ENCODE peak calls at places on chromosome 5, in nine cellular contexts. One of them, this sample, is unnamed.

GRCh38 chr5:9658726-9659125 is 28.6 kb upstream of the TAS2R1 start:
- DNase-seq in GM20000: no peak
- DNase-seq in CD8-positive, alpha-beta T cell: no peak
- DNase-seq in type B pancreatic cell: no peak
- DNase-seq in Panc1: no peak
- DNase-seq in H1: no peak
- DNase-seq in heart left ventricle: no peak
- DNase-seq in mammary epithelial cell: no peak
- DNase-seq in HFFc6: peak; percentile 75
- DNase-seq in this sample: no peak

GRCh38 chr5:57262533-57262932 is 88.7 kb downstream of the GPBP1 start:
- DNase-seq in GM20000: no peak
- DNase-seq in CD8-positive, alpha-beta T cell: no peak
- DNase-seq in type B pancreatic cell: no peak
- DNase-seq in Panc1: no peak
- DNase-seq in H1: no peak
- DNase-seq in heart left ventricle: no peak
- DNase-seq in mammary epithelial cell: no peak
- DNase-seq in HFFc6: no peak
- DNase-seq in this sample: no peak

GRCh38 chr5:157271740-157272271 is 5.9 kb downstream of the CYFIP2 start:
- DNase-seq in GM20000: peak; percentile 84
- DNase-seq in CD8-positive, alpha-beta T cell: peak; percentile 75
- DNase-seq in type B pancreatic cell: no peak
- DNase-seq in Panc1: no peak
- DNase-seq in H1: no peak
- DNase-seq in heart left ventricle: no peak
- DNase-seq in mammary epithelial cell: no peak
- DNase-seq in HFFc6: no peak
- DNase-seq in this sample: peak; percentile 74

GRCh38 chr5:116137544-116138378 is 52.9 kb downstream of the COMMD10 start:
- DNase-seq in GM20000: peak; percentile 25
- DNase-seq in CD8-positive, alpha-beta T cell: no peak
- DNase-seq in type B pancreatic cell: no peak
- DNase-seq in Panc1: peak; percentile 15
- DNase-seq in H1: no peak
- DNase-seq in heart left ventricle: no peak
- DNase-seq in mammary epithelial cell: peak; percentile 27
- DNase-seq in HFFc6: peak; percentile 57
- DNase-seq in this sample: peak; percentile 22

GRCh38 chr5:108233617-108234016 is 148.3 kb downstream of the FBXL17 start:
- DNase-seq in GM20000: no peak
- DNase-seq in CD8-positive, alpha-beta T cell: no peak
- DNase-seq in type B pancreatic cell: no peak
- DNase-seq in Panc1: no peak
- DNase-seq in H1: no peak
- DNase-seq in heart left ventricle: no peak
- DNase-seq in mammary epithelial cell: no peak
- DNase-seq in HFFc6: no peak
- DNase-seq in this sample: no peak

GRCh38 chr5:135076801-135077200 is 42.8 kb upstream of the PITX1 start:
- DNase-seq in GM20000: no peak
- DNase-seq in CD8-positive, alpha-beta T cell: no peak
- DNase-seq in type B pancreatic cell: no peak
- DNase-seq in Panc1: no peak
- DNase-seq in H1: no peak
- DNase-seq in heart left ventricle: no peak
- DNase-seq in mammary epithelial cell: no peak
- DNase-seq in HFFc6: no peak
- DNase-seq in this sample: no peak

GRCh38 chr5:2018390-2018724 is 135.6 kb upstream of the IRX4 start:
- DNase-seq in GM20000: no peak
- DNase-seq in CD8-positive, alpha-beta T cell: no peak
- DNase-seq in type B pancreatic cell: no peak
- DNase-seq in Panc1: no peak
- DNase-seq in H1: no peak
- DNase-seq in heart left ventricle: no peak
- DNase-seq in mammary epithelial cell: peak; percentile 29
- DNase-seq in HFFc6: no peak
- DNase-seq in this sample: no peak

GRCh38 chr5:147619281-147619680 is 109.4 kb upstream of the DPYSL3 start:
- DNase-seq in GM20000: no peak
- DNase-seq in CD8-positive, alpha-beta T cell: no peak
- DNase-seq in type B pancreatic cell: no peak
- DNase-seq in Panc1: no peak
- DNase-seq in H1: no peak
- DNase-seq in heart left ventricle: no peak
- DNase-seq in mammary epithelial cell: no peak
- DNase-seq in HFFc6: no peak
- DNase-seq in this sample: no peak

GRCh38 chr5:14054965-14055963 is 87.9 kb upstream of the TRIO start:
- DNase-seq in GM20000: no peak
- DNase-seq in CD8-positive, alpha-beta T cell: no peak
- DNase-seq in type B pancreatic cell: no peak
- DNase-seq in Panc1: no peak
- DNase-seq in H1: no peak
- DNase-seq in heart left ventricle: no peak
- DNase-seq in mammary epithelial cell: peak; percentile 50
- DNase-seq in HFFc6: peak; percentile 50
- DNase-seq in this sample: no peak

GRCh38 chr5:109485030-109485429 is 75.3 kb upstream of the PJA2 start:
- DNase-seq in GM20000: no peak
- DNase-seq in CD8-positive, alpha-beta T cell: no peak
- DNase-seq in type B pancreatic cell: no peak
- DNase-seq in Panc1: no peak
- DNase-seq in H1: no peak
- DNase-seq in heart left ventricle: peak; percentile 70
- DNase-seq in mammary epithelial cell: no peak
- DNase-seq in HFFc6: no peak
- DNase-seq in this sample: no peak

GRCh38 chr5:55763736-55764420 is 26.0 kb downstream of the DDX4 start:
- DNase-seq in GM20000: no peak
- DNase-seq in CD8-positive, alpha-beta T cell: no peak
- DNase-seq in type B pancreatic cell: no peak
- DNase-seq in Panc1: no peak
- DNase-seq in H1: no peak
- DNase-seq in heart left ventricle: no peak
- DNase-seq in mammary epithelial cell: no peak
- DNase-seq in HFFc6: no peak
- DNase-seq in this sample: no peak

GRCh38 chr5:17772232-17772631 is 138.0 kb downstream of the TAF11L14 start:
- DNase-seq in GM20000: no peak
- DNase-seq in CD8-positive, alpha-beta T cell: no peak
- DNase-seq in type B pancreatic cell: no peak
- DNase-seq in Panc1: no peak
- DNase-seq in H1: no peak
- DNase-seq in heart left ventricle: no peak
- DNase-seq in mammary epithelial cell: no peak
- DNase-seq in HFFc6: no peak
- DNase-seq in this sample: no peak

GRCh38 chr5:32231929-32232328 is 57.8 kb upstream of the GOLPH3 start:
- DNase-seq in GM20000: no peak
- DNase-seq in CD8-positive, alpha-beta T cell: no peak
- DNase-seq in type B pancreatic cell: no peak
- DNase-seq in Panc1: no peak
- DNase-seq in H1: no peak
- DNase-seq in heart left ventricle: no peak
- DNase-seq in mammary epithelial cell: no peak
- DNase-seq in HFFc6: no peak
- DNase-seq in this sample: no peak

GRCh38 chr5:104084896-104085295 is 522.3 kb upstream of the NUDT12 start:
- DNase-seq in GM20000: no peak
- DNase-seq in CD8-positive, alpha-beta T cell: no peak
- DNase-seq in type B pancreatic cell: no peak
- DNase-seq in Panc1: no peak
- DNase-seq in H1: no peak
- DNase-seq in heart left ventricle: no peak
- DNase-seq in mammary epithelial cell: no peak
- DNase-seq in HFFc6: no peak
- DNase-seq in this sample: no peak

GRCh38 chr5:146851133-146851532 is 27.4 kb downstream of the PPP2R2B start:
- DNase-seq in GM20000: no peak
- DNase-seq in CD8-positive, alpha-beta T cell: no peak
- DNase-seq in type B pancreatic cell: no peak
- DNase-seq in Panc1: no peak
- DNase-seq in H1: no peak
- DNase-seq in heart left ventricle: no peak
- DNase-seq in mammary epithelial cell: no peak
- DNase-seq in HFFc6: no peak
- DNase-seq in this sample: no peak

DNA sequence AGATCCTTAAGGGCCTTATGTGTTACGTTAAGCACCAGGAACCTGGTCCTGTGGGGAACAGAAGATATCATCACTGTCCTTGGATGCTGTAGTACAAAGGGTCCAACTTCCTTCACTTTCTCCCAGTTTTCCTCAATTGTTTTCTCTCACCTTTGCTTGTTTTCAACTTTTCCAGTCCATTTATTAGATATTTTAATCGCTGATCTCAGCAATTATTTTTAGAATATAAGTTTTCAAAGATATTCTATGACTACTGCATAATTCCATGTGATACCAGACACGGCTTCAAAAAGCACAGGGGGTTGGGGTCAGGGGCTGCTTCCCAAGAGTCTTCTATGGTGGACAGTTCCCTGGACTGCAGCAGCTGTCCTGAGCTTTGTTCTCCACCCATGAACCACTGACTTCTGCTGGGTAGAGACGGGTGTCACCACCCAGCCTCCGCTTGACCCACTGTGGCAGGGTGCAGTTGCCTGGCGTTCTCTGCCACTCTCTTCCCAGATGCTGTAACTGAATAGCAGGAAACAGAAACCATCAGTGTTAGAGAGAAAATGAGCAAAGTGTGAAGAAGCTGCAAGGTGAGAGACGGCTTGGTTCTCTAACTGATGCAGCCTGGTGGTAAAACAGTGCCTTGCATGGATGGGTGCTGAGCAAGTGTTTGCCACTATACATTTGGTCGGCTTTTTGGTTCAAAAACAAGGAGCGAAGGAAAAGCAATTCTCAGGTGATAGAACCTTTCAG is 383.0 kb downstream of the RAB3C start:
- DNase-seq in GM20000: no peak
- DNase-seq in CD8-positive, alpha-beta T cell: no peak
- DNase-seq in type B pancreatic cell: no peak
- DNase-seq in Panc1: no peak
- DNase-seq in H1: no peak
- DNase-seq in heart left ventricle: no peak
- DNase-seq in mammary epithelial cell: no peak
- DNase-seq in HFFc6: no peak
- DNase-seq in this sample: no peak
- TF ChIP-seq CTCF in GM20000: no peak
- TF ChIP-seq CTCF in CD8-positive, alpha-beta T cell: no peak
- TF ChIP-seq CTCF in type B pancreatic cell: no peak
- TF ChIP-seq CTCF in Panc1: no peak
- TF ChIP-seq CTCF in H1: peak; percentile 43
- TF ChIP-seq CTCF in heart left ventricle: no peak
- TF ChIP-seq CTCF in mammary epithelial cell: no peak
- TF ChIP-seq CTCF in HFFc6: peak; percentile 20
- TF ChIP-seq CTCF in this sample: no peak

GRCh38 chr5:149551227-149552037 is at the start of gene CSNK1A1:
- DNase-seq in GM20000: peak; percentile 98
- DNase-seq in CD8-positive, alpha-beta T cell: peak; percentile 98
- DNase-seq in type B pancreatic cell: peak; percentile 99
- DNase-seq in Panc1: peak; percentile 97
- DNase-seq in H1: peak; percentile 97
- DNase-seq in heart left ventricle: peak; percentile 100
- DNase-seq in mammary epithelial cell: peak; percentile 99
- DNase-seq in HFFc6: peak; percentile 98
- DNase-seq in this sample: peak; percentile 100
- TF ChIP-seq CTCF in GM20000: peak; percentile 63
- TF ChIP-seq CTCF in CD8-positive, alpha-beta T cell: peak; percentile 62
- TF ChIP-seq CTCF in type B pancreatic cell: peak; percentile 83
- TF ChIP-seq CTCF in Panc1: peak; percentile 90
- TF ChIP-seq CTCF in H1: peak; percentile 62
- TF ChIP-seq CTCF in heart left ventricle: peak; percentile 84
- TF ChIP-seq CTCF in mammary epithelial cell: peak; percentile 82
- TF ChIP-seq CTCF in HFFc6: peak; percentile 85
- TF ChIP-seq CTCF in this sample: peak; percentile 69

GRCh38 chr5:120682851-120683250 is 218.8 kb downstream of the PRR16 start:
- DNase-seq in GM20000: no peak
- DNase-seq in CD8-positive, alpha-beta T cell: no peak
- DNase-seq in type B pancreatic cell: no peak
- DNase-seq in Panc1: no peak
- DNase-seq in H1: no peak
- DNase-seq in heart left ventricle: no peak
- DNase-seq in mammary epithelial cell: no peak
- DNase-seq in HFFc6: peak; percentile 75
- DNase-seq in this sample: no peak

GRCh38 chr5:120684749-120685415 is 220.8 kb downstream of the PRR16 start:
- DNase-seq in GM20000: no peak
- DNase-seq in CD8-positive, alpha-beta T cell: no peak
- DNase-seq in type B pancreatic cell: no peak
- DNase-seq in Panc1: no peak
- DNase-seq in H1: no peak
- DNase-seq in heart left ventricle: no peak
- DNase-seq in mammary epithelial cell: no peak
- DNase-seq in HFFc6: peak; percentile 15
- DNase-seq in this sample: no peak

GRCh38 chr5:120678279-120678678 is 214.2 kb downstream of the PRR16 start:
- DNase-seq in GM20000: no peak
- DNase-seq in CD8-positive, alpha-beta T cell: no peak
- DNase-seq in type B pancreatic cell: no peak
- DNase-seq in Panc1: no peak
- DNase-seq in H1: no peak
- DNase-seq in heart left ventricle: no peak
- DNase-seq in mammary epithelial cell: no peak
- DNase-seq in HFFc6: peak; percentile 49
- DNase-seq in this sample: no peak

GRCh38 chr5:120683580-120683979 is 219.5 kb downstream of the PRR16 start:
- DNase-seq in GM20000: no peak
- DNase-seq in CD8-positive, alpha-beta T cell: no peak
- DNase-seq in type B pancreatic cell: no peak
- DNase-seq in Panc1: no peak
- DNase-seq in H1: no peak
- DNase-seq in heart left ventricle: no peak
- DNase-seq in mammary epithelial cell: no peak
- DNase-seq in HFFc6: peak; percentile 14
- DNase-seq in this sample: no peak

DNA sequence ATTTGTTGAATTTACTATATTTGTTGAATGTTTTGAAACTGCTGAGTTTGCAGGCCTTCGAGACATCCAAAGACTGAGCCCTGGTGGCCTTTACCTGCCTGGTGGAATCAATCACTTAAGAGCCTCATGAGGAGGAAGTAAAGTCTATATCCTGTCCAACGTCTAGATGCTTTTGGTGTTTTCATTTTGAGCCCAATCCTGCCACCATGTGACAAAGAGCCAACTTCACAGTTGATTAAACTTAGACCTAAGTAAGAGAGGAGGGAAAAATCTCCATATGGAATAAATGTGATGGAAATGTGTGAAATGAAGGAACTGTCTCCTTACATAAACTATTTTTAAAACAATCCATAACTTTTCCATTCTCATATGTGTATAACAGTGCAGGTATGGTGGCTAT is 220.1 kb downstream of the PRR16 start:
- DNase-seq in GM20000: no peak
- DNase-seq in CD8-positive, alpha-beta T cell: no peak
- DNase-seq in type B pancreatic cell: no peak
- DNase-seq in Panc1: no peak
- DNase-seq in H1: no peak
- DNase-seq in heart left ventricle: no peak
- DNase-seq in mammary epithelial cell: peak; percentile 29
- DNase-seq in HFFc6: peak; percentile 30
- DNase-seq in this sample: no peak
- TF ChIP-seq CTCF in GM20000: no peak
- TF ChIP-seq CTCF in CD8-positive, alpha-beta T cell: no peak
- TF ChIP-seq CTCF in type B pancreatic cell: no peak
- TF ChIP-seq CTCF in Panc1: no peak
- TF ChIP-seq CTCF in H1: no peak
- TF ChIP-seq CTCF in heart left ventricle: no peak
- TF ChIP-seq CTCF in mammary epithelial cell: peak; percentile 33
- TF ChIP-seq CTCF in HFFc6: peak; percentile 49
- TF ChIP-seq CTCF in this sample: no peak

GRCh38 chr5:36734422-36734821 is 128.0 kb downstream of the SLC1A3 start:
- DNase-seq in GM20000: no peak
- DNase-seq in CD8-positive, alpha-beta T cell: no peak
- DNase-seq in type B pancreatic cell: no peak
- DNase-seq in Panc1: no peak
- DNase-seq in H1: no peak
- DNase-seq in heart left ventricle: no peak
- DNase-seq in mammary epithelial cell: peak; percentile 10
- DNase-seq in HFFc6: no peak
- DNase-seq in this sample: no peak
- TF ChIP-seq CTCF in GM20000: no peak
- TF ChIP-seq CTCF in CD8-positive, alpha-beta T cell: no peak
- TF ChIP-seq CTCF in type B pancreatic cell: peak; percentile 42
- TF ChIP-seq CTCF in Panc1: peak; percentile 47
- TF ChIP-seq CTCF in H1: peak; percentile 48
- TF ChIP-seq CTCF in heart left ventricle: peak; percentile 27
- TF ChIP-seq CTCF in mammary epithelial cell: peak; percentile 39
- TF ChIP-seq CTCF in HFFc6: peak; percentile 31
- TF ChIP-seq CTCF in this sample: no peak